ENCODE peak calls at places on chromosomes 1 and 21, in six cellular contexts. N is GM23338, X is neural progenitor cell, S is PC-9, P is GM23248, F is mammary epithelial cell. Q is an unnamed sample.

GRCh38 chr1:59305188-59305587 is 8.3 kb downstream of the FGGY start:
- DNase-seq in N (no peak), X (no peak), S (no peak), P (peak; percentile 15), F (no peak), Q (no peak)

GRCh38 chr1:160836981-160837557 is 25.6 kb downstream of the CD244 start:
- DNase-seq in N (no peak), X (peak; percentile 12), S (no peak), P (no peak), F (no peak), Q (no peak)

GRCh38 chr21:31730687-31731111 is 1.2 kb downstream of the SCAF4 start:
- DNase-seq in N (peak; percentile 97), X (peak; percentile 89), S (no peak), P (peak; percentile 69), F (peak; percentile 51), Q (peak; percentile 52)

GRCh38 chr1:112798293-112798692 is 83.2 kb upstream of the PPM1J start:
- DNase-seq in N (no peak), X (no peak), S (no peak), P (no peak), F (no peak), Q (peak; percentile 33)

GRCh38 chr1:63622847-63623566 is 29.8 kb downstream of the PGM1 start:
- DNase-seq in N (no peak), X (peak; percentile 12), S (no peak), P (no peak), F (no peak), Q (no peak)

GRCh38 chr1:96521994-96522760 is 199.4 kb upstream of the PTBP2 start:
- DNase-seq in N (no peak), X (no peak), S (no peak), P (peak; percentile 71), F (peak; percentile 54), Q (no peak)

GRCh38 chr1:932178-932520 is 8.4 kb downstream of the SAMD11 start:
- DNase-seq in N (no peak), X (no peak), S (no peak), P (no peak), F (no peak), Q (no peak)

GRCh38 chr1:165397945-165398344 is 41.4 kb upstream of the LMX1A start:
- DNase-seq in N (peak; percentile 12), X (no peak), S (no peak), P (peak; percentile 94), F (no peak), Q (no peak)

GRCh38 chr21:32413697-32414578 is 1.4 kb downstream of the EVA1C start:
- DNase-seq in N (no peak), X (no peak), S (no peak), P (peak; percentile 37), F (peak; percentile 46), Q (peak; percentile 39)

GRCh38 chr1:43985984-43986595 is 5.3 kb upstream of the CCDC24 start:
- DNase-seq in N (no peak), X (no peak), S (no peak), P (no peak), F (no peak), Q (no peak)

GRCh38 chr1:240169188-240169587 is 77.5 kb downstream of the FMN2 start:
- DNase-seq in N (peak; percentile 38), X (peak; percentile 13), S (no peak), P (peak; percentile 60), F (no peak), Q (peak; percentile 1)

GRCh38 chr21:35988396-35989140 is 71.8 kb downstream of the SETD4 start:
- DNase-seq in N (no peak), X (no peak), S (no peak), P (no peak), F (no peak), Q (peak; percentile 86)

GRCh38 chr1:26019641-26020315 is 1.8 kb upstream of the EXTL1 start:
- DNase-seq in N (no peak), X (no peak), S (peak; percentile 43), P (peak; percentile 68), F (peak; percentile 72), Q (no peak)

GRCh38 chr21:45135122-45135521 is 60.7 kb downstream of the ADARB1 start:
- DNase-seq in N (no peak), X (no peak), S (no peak), P (no peak), F (no peak), Q (no peak)

GRCh38 chr21:45861156-45861870 is 120.3 kb upstream of the COL6A1 start:
- DNase-seq in N (no peak), X (no peak), S (no peak), P (no peak), F (no peak), Q (no peak)

GRCh38 chr1:18100493-18101063 is 7.0 kb upstream of the IGSF21 start:
- DNase-seq in N (peak; percentile 83), X (peak; percentile 65), S (peak; percentile 32), P (peak; percentile 77), F (peak; percentile 25), Q (peak; percentile 75)

GRCh38 chr21:41251961-41252642 is 64.5 kb upstream of the FAM3B start:
- DNase-seq in N (no peak), X (no peak), S (no peak), P (peak; percentile 72), F (peak; percentile 74), Q (no peak)

GRCh38 chr1:234476172-234476571 is 2.8 kb downstream of the TARBP1 start:
- DNase-seq in N (no peak), X (no peak), S (no peak), P (no peak), F (no peak), Q (no peak)

GRCh38 chr1:25917996-25918395 is 11.8 kb upstream of the STMN1 start:
- DNase-seq in N (no peak), X (no peak), S (no peak), P (no peak), F (no peak), Q (no peak)

GRCh38 chr1:36172983-36173382 is 17.0 kb downstream of the MAP7D1 start:
- DNase-seq in N (no peak), X (no peak), S (peak; percentile 18), P (peak; percentile 93), F (peak; percentile 96), Q (peak; percentile 44)

GRCh38 chr1:214111796-214112195 is 124.0 kb downstream of the PROX1 start:
- DNase-seq in N (no peak), X (no peak), S (no peak), P (no peak), F (no peak), Q (no peak)

GRCh38 chr21:33394260-33394659 is 9.0 kb upstream of the IFNGR2 start:
- DNase-seq in N (no peak), X (no peak), S (no peak), P (peak; percentile 20), F (no peak), Q (no peak)

GRCh38 chr1:247437551-247438535 is 20.1 kb downstream of the OR2B11 start:
- DNase-seq in N (no peak), X (no peak), S (no peak), P (no peak), F (no peak), Q (no peak)

GRCh38 chr1:20500716-20501115 is 7.2 kb downstream of the MUL1 start:
- DNase-seq in N (no peak), X (no peak), S (no peak), P (no peak), F (no peak), Q (no peak)

GRCh38 chr1:181219938-181220337 is 131.4 kb downstream of the IER5 start:
- DNase-seq in N (no peak), X (no peak), S (no peak), P (peak; percentile 52), F (peak; percentile 13), Q (no peak)

GRCh38 chr1:53048960-53049573 is 12.9 kb upstream of the PODN start:
- DNase-seq in N (no peak), X (no peak), S (no peak), P (no peak), F (no peak), Q (no peak)

GRCh38 chr1:111197598-111198289 is 2.7 kb downstream of the DENND2D start:
- DNase-seq in N (peak; percentile 81), X (peak; percentile 64), S (no peak), P (peak; percentile 43), F (no peak), Q (peak; percentile 27)
- H3K4me1 ChIP-seq in N (no peaks in the 10 kb centered on the region), X (no peaks in the 10 kb centered on the region), S (peaks cover 54% of the 10 kb centered on the region), P (peaks cover 21% of the 10 kb centered on the region), F (peaks cover 29% of the 10 kb centered on the region), Q (no peaks in the 10 kb centered on the region)

GRCh38 chr1:228463559-228464455 is 23.4 kb upstream of the RNF187 start:
- DNase-seq in N (peak; percentile 84), X (peak; percentile 84), S (peak; percentile 48), P (peak; percentile 29), F (no peak), Q (peak; percentile 33)

GRCh38 chr1:228463009-228463558 is 24.1 kb upstream of the RNF187 start:
- DNase-seq in N (no peak), X (no peak), S (no peak), P (no peak), F (no peak), Q (no peak)

GRCh38 chr1:228465571-228466146 is 21.5 kb upstream of the RNF187 start:
- DNase-seq in N (no peak), X (no peak), S (no peak), P (no peak), F (no peak), Q (peak; percentile 29)

GRCh38 chr1:228465134-228465533 is 22.0 kb upstream of the RNF187 start:
- DNase-seq in N (peak; percentile 28), X (peak; percentile 23), S (no peak), P (no peak), F (no peak), Q (no peak)

GRCh38 chr1:228464487-228464983 is 22.6 kb upstream of the RNF187 start:
- DNase-seq in N (peak; percentile 97), X (peak; percentile 96), S (peak; percentile 55), P (peak; percentile 84), F (peak; percentile 41), Q (peak; percentile 90)
- TF ChIP-seq EZH2 in N (no peak), X (no peak), S (no peak), P (no peak), F (no peak), Q (peak; percentile 7)

DNA sequence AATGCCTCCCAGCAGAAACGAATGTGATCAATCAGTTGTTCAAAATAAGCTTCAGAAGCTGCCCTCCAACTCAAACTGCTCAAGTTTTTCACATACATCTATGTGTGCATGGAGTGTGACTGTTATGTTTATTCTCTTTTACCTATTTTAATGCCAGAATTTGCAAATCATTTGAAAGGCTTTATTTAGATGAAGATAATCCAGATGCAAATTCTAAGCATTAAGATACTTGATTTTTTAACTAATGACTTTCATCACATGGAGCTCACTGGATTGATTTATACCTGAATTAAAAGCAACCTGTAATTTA is 69.5 kb downstream of the PLD5 start:
- DNase-seq in N (no peak), X (no peak), S (no peak), P (no peak), F (no peak), Q (no peak)
- H3K27me3 ChIP-seq in N (no peaks in the 10 kb centered on the region), X (no peaks in the 10 kb centered on the region), S (peaks cover 65% of the 10 kb centered on the region), P (peaks cover 15% of the 10 kb centered on the region), F (no peaks in the 10 kb centered on the region), Q (no peaks in the 10 kb centered on the region)

GRCh38 chr1:40382110-40382464 is 8.6 kb downstream of the SMAP2 start:
- DNase-seq in N (no peak), X (no peak), S (no peak), P (peak; percentile 51), F (no peak), Q (no peak)

GRCh38 chr1:40377512-40377911 is 4.0 kb downstream of the SMAP2 start:
- DNase-seq in N (no peak), X (no peak), S (no peak), P (no peak), F (no peak), Q (no peak)

GRCh38 chr1:40380817-40381216 is 7.3 kb downstream of the SMAP2 start:
- DNase-seq in N (no peak), X (no peak), S (no peak), P (no peak), F (no peak), Q (no peak)

GRCh38 chr1:40381268-40382109 is 8.0 kb downstream of the SMAP2 start:
- DNase-seq in N (no peak), X (no peak), S (no peak), P (no peak), F (peak; percentile 37), Q (no peak)

GRCh38 chr1:40379785-40380452 is 6.4 kb downstream of the SMAP2 start:
- DNase-seq in N (no peak), X (no peak), S (no peak), P (peak; percentile 77), F (no peak), Q (peak; percentile 84)
- H3K4me1 ChIP-seq in N (peaks cover 1% of the 10 kb centered on the region), X (peaks cover 13% of the 10 kb centered on the region), S (peaks cover 9% of the 10 kb centered on the region), P (peaks cover 40% of the 10 kb centered on the region), F (peaks cover 24% of the 10 kb centered on the region), Q (peaks cover 77% of the 10 kb centered on the region)